ENCODE peak calls at places on chromosomes 6 and 20, in four cellular contexts. One of them, this sample, is unnamed.

GRCh38 chr6:111793711-111794111 is 79.5 kb downstream of the FYN start:
- DNase-seq in GM13977: no peak
- DNase-seq in IMR-90: no peak
- DNase-seq in body of pancreas: no peak
- DNase-seq in this sample: no peak

GRCh38 chr6:107490568-107491058 is 696 bp downstream of the SOBP start:
- DNase-seq in GM13977: peak
- DNase-seq in body of pancreas: peak
- DNase-seq in IMR-90: no peak
- DNase-seq in this sample: no peak

GRCh38 chr20:45704969-45705637 is at the start of gene WFDC10B:
- DNase-seq in body of pancreas: peak
- DNase-seq in IMR-90: no peak
- DNase-seq in GM13977: no peak
- DNase-seq in this sample: no peak

GRCh38 chr20:25296094-25297093 is 48.5 kb downstream of the PYGB start:
- DNase-seq in body of pancreas: peak
- DNase-seq in IMR-90: peak
- DNase-seq in GM13977: peak
- DNase-seq in this sample: no peak

GRCh38 chr20:54323227-54323734 is 115.4 kb downstream of the PFDN4 start:
- DNase-seq in IMR-90: no peak
- DNase-seq in body of pancreas: no peak
- DNase-seq in GM13977: no peak
- DNase-seq in this sample: no peak

GRCh38 chr20:32839227-32839981 is 19.3 kb upstream of the EFCAB8 start:
- DNase-seq in GM13977: no peak
- DNase-seq in body of pancreas: no peak
- DNase-seq in IMR-90: no peak
- DNase-seq in this sample: no peak

GRCh38 chr20:57968111-57968510 is 258.3 kb upstream of the PMEPA1 start:
- DNase-seq in IMR-90: no peak
- DNase-seq in body of pancreas: no peak
- DNase-seq in GM13977: no peak
- DNase-seq in this sample: no peak

GRCh38 chr6:41445268-41445667 is 100.9 kb upstream of the FOXP4 start:
- DNase-seq in IMR-90: no peak
- DNase-seq in GM13977: no peak
- DNase-seq in body of pancreas: no peak
- DNase-seq in this sample: no peak

GRCh38 chr6:90294614-90294988 is 2.0 kb downstream of the BACH2 start:
- DNase-seq in body of pancreas: no peak
- DNase-seq in GM13977: no peak
- DNase-seq in IMR-90: no peak
- DNase-seq in this sample: no peak

GRCh38 chr20:2602746-2603145 is 49.7 kb upstream of the NOP56 start:
- DNase-seq in IMR-90: no peak
- DNase-seq in body of pancreas: no peak
- DNase-seq in GM13977: no peak
- DNase-seq in this sample: no peak

GRCh38 chr20:23340524-23340923 is 10.1 kb upstream of the NXT1 start:
- DNase-seq in IMR-90: peak
- DNase-seq in GM13977: peak
- DNase-seq in body of pancreas: peak
- DNase-seq in this sample: peak

GRCh38 chr20:21559305-21559704 is 45.4 kb upstream of the NKX2-2 start:
- DNase-seq in GM13977: peak
- DNase-seq in IMR-90: no peak
- DNase-seq in body of pancreas: no peak
- DNase-seq in this sample: no peak

GRCh38 chr6:148138478-148138877 is 204.2 kb upstream of the SASH1 start:
- DNase-seq in body of pancreas: no peak
- DNase-seq in IMR-90: no peak
- DNase-seq in GM13977: no peak
- DNase-seq in this sample: no peak

GRCh38 chr20:40416274-40416673 is 272.8 kb downstream of the MAFB start:
- DNase-seq in IMR-90: no peak
- DNase-seq in GM13977: no peak
- DNase-seq in body of pancreas: no peak
- DNase-seq in this sample: no peak

GRCh38 chr6:157830354-157831017 is 7.4 kb downstream of the SNX9 start:
- DNase-seq in IMR-90: no peak
- DNase-seq in GM13977: peak
- DNase-seq in body of pancreas: no peak
- DNase-seq in this sample: no peak

GRCh38 chr20:38434310-38434741 is 802 bp downstream of the SNHG17 start:
- DNase-seq in body of pancreas: peak
- DNase-seq in IMR-90: peak
- DNase-seq in GM13977: no peak
- DNase-seq in this sample: peak

GRCh38 chr6:36973647-36974046 is 12.3 kb downstream of the MTCH1 start:
- DNase-seq in IMR-90: no peak
- DNase-seq in body of pancreas: no peak
- DNase-seq in GM13977: no peak
- DNase-seq in this sample: peak

GRCh38 chr6:22448311-22448711 is 121.1 kb upstream of the HDGFL1 start:
- DNase-seq in body of pancreas: no peak
- DNase-seq in IMR-90: peak
- DNase-seq in GM13977: no peak
- DNase-seq in this sample: peak

GRCh38 chr6:141460743-141461484 is 671.8 kb upstream of the GJE1 start:
- DNase-seq in GM13977: no peak
- DNase-seq in IMR-90: no peak
- DNase-seq in body of pancreas: no peak
- DNase-seq in this sample: no peak

GRCh38 chr6:145906144-145906543 is 58.0 kb downstream of the SHPRH start:
- DNase-seq in GM13977: no peak
- DNase-seq in body of pancreas: no peak
- DNase-seq in IMR-90: no peak
- DNase-seq in this sample: no peak

GRCh38 chr6:157842213-157842612 is 19.2 kb downstream of the SNX9 start:
- DNase-seq in GM13977: no peak
- DNase-seq in IMR-90: no peak
- DNase-seq in body of pancreas: no peak
- DNase-seq in this sample: no peak

GRCh38 chr6:4220619-4221018 is 85.2 kb upstream of the ECI2 start:
- DNase-seq in IMR-90: peak
- DNase-seq in body of pancreas: no peak
- DNase-seq in GM13977: no peak
- DNase-seq in this sample: no peak

GRCh38 chr20:2402271-2402980 is 21.7 kb downstream of the TGM6 start:
- DNase-seq in GM13977: peak
- DNase-seq in IMR-90: peak
- DNase-seq in body of pancreas: no peak
- DNase-seq in this sample: no peak

GRCh38 chr6:145086197-145086596 is 649.1 kb downstream of the EPM2A start:
- DNase-seq in IMR-90: no peak
- DNase-seq in GM13977: no peak
- DNase-seq in body of pancreas: peak
- DNase-seq in this sample: no peak

GRCh38 chr6:4635666-4636065 is 140.5 kb upstream of the CDYL start:
- DNase-seq in body of pancreas: no peak
- DNase-seq in IMR-90: peak
- DNase-seq in GM13977: no peak
- DNase-seq in this sample: no peak

GRCh38 chr6:20702366-20702765 is 168.1 kb downstream of the CDKAL1 start:
- DNase-seq in IMR-90: no peak
- DNase-seq in GM13977: no peak
- DNase-seq in body of pancreas: no peak
- DNase-seq in this sample: no peak

GRCh38 chr6:7042056-7042653 is 65.6 kb upstream of the RREB1 start:
- DNase-seq in IMR-90: no peak
- DNase-seq in GM13977: no peak
- DNase-seq in body of pancreas: peak
- DNase-seq in this sample: peak